ENCODE peak calls at places on chromosomes 1 and 21, in seven cellular contexts. A is stimulated activated CD8-positive, alpha-beta memory T cell treated with anti-CD3 and anti-CD28 coated beads, Interleukin-4, amount 100 ng/mL, for 24 hours; B is heart left ventricle; I is posterior vena cava; M is NCI-H510A; L is NCI-H460; Z is Calu3. Y is an unnamed sample.

GRCh38 chr1:31984419-31985347 is 29.0 kb upstream of the KHDRBS1 start:
- DNase-seq in B (no peak), Z (no peak), I (peak), A (no peak), M (no peak), L (no peak), Y (no peak)

GRCh38 chr1:26203642-26204318 is 13.4 kb downstream of the CATSPER4 start:
- DNase-seq in Z (no peak), A (no peak), L (no peak), I (no peak), B (no peak), M (no peak), Y (no peak)

GRCh38 chr21:36788116-36788515 is 89.2 kb downstream of the SIM2 start:
- DNase-seq in I (no peak), M (no peak), L (peak), B (no peak), A (no peak), Z (peak), Y (no peak)

GRCh38 chr1:29686012-29686930 is 449.9 kb downstream of the PTPRU start:
- DNase-seq in A (no peak), B (no peak), I (no peak), M (no peak), Z (no peak), L (no peak), Y (no peak)

GRCh38 chr1:33299461-33300155 is 21.3 kb downstream of the A3GALT2 start:
- DNase-seq in Z (no peak), I (peak), B (no peak), M (no peak), A (no peak), L (no peak), Y (no peak)

GRCh38 chr1:181134543-181135461 is 46.3 kb downstream of the IER5 start:
- DNase-seq in B (no peak), A (no peak), I (peak), M (peak), L (peak), Z (peak), Y (peak)

GRCh38 chr1:200040516-200041138 is 13.1 kb downstream of the NR5A2 start:
- DNase-seq in M (no peak), L (no peak), A (no peak), Z (peak), B (no peak), I (no peak), Y (no peak)

GRCh38 chr1:41037116-41037903 is 15.8 kb upstream of the SLFNL1 start:
- DNase-seq in A (no peak), I (no peak), L (no peak), M (no peak), B (no peak), Z (no peak), Y (no peak)

GRCh38 chr1:110460253-110461220 is 9.6 kb downstream of the PROK1 start:
- DNase-seq in B (peak), I (peak), L (peak), Z (peak), A (peak), M (peak), Y (peak)

GRCh38 chr21:46214478-46215340 is 13.9 kb downstream of the LSS start:
- DNase-seq in M (no peak), Z (no peak), L (no peak), A (no peak), B (peak), I (peak), Y (no peak)

GRCh38 chr1:15748264-15748663 is 6.0 kb downstream of the TMEM82 start:
- DNase-seq in A (no peak), M (no peak), L (no peak), I (no peak), Z (no peak), B (no peak), Y (no peak)

GRCh38 chr1:206907304-206907991 is 10.2 kb downstream of the IL24 start:
- DNase-seq in A (no peak), B (no peak), I (peak), Z (peak), L (no peak), M (no peak), Y (no peak)

GRCh38 chr1:238406098-238406497 is 515.4 kb upstream of the ZP4 start:
- DNase-seq in L (no peak), B (no peak), M (no peak), I (no peak), A (no peak), Z (no peak), Y (no peak)

Y was measured in germinal center.